ENCODE peak calls at places on chromosomes 7 and 10, in six cellular contexts. One of them, this sample, is unnamed.
A peak's percentile ranks its signal among the peaks of the same experiment; 100 is the strongest.

GRCh38 chr10:126042906-126043305 is 146.5 kb downstream of the FANK1 start:
- DNase-seq in GM12878: no peak
- DNase-seq in GM12891: no peak
- DNase-seq in K562: no peak
- DNase-seq in H1: no peak
- DNase-seq in HepG2: no peak
- DNase-seq in this sample: no peak

GRCh38 chr7:85890244-85890811 is 703.5 kb upstream of the SEMA3D start:
- DNase-seq in GM12878: no peak
- DNase-seq in GM12891: no peak
- DNase-seq in K562: no peak
- DNase-seq in H1: no peak
- DNase-seq in HepG2: peak; percentile 39
- DNase-seq in this sample: no peak

GRCh38 chr10:21069929-21070363 is 172.8 kb upstream of the NEBL start:
- DNase-seq in GM12878: no peak
- DNase-seq in GM12891: no peak
- DNase-seq in K562: no peak
- DNase-seq in H1: no peak
- DNase-seq in HepG2: no peak
- DNase-seq in this sample: no peak

GRCh38 chr7:24911213-24911603 is 68.8 kb downstream of the OSBPL3 start:
- DNase-seq in GM12878: peak; percentile 45
- DNase-seq in GM12891: no peak
- DNase-seq in K562: no peak
- DNase-seq in H1: no peak
- DNase-seq in HepG2: no peak
- DNase-seq in this sample: no peak

GRCh38 chr10:74704629-74705360 is 121.6 kb upstream of the KAT6B start:
- DNase-seq in GM12878: no peak
- DNase-seq in GM12891: no peak
- DNase-seq in K562: no peak
- DNase-seq in H1: no peak
- DNase-seq in HepG2: peak; percentile 26
- DNase-seq in this sample: no peak

GRCh38 chr7:147879116-147879750 is 711.3 kb upstream of the C7orf33 start:
- DNase-seq in GM12878: no peak
- DNase-seq in GM12891: no peak
- DNase-seq in K562: no peak
- DNase-seq in H1: no peak
- DNase-seq in HepG2: no peak
- DNase-seq in this sample: no peak

GRCh38 chr7:22866965-22867364 is 44.3 kb upstream of the TOMM7 start:
- DNase-seq in GM12878: no peak
- DNase-seq in GM12891: no peak
- DNase-seq in K562: no peak
- DNase-seq in H1: no peak
- DNase-seq in HepG2: no peak
- DNase-seq in this sample: no peak

GRCh38 chr7:2860627-2861133 is 16.6 kb upstream of the GNA12 start:
- DNase-seq in GM12878: no peak
- DNase-seq in GM12891: no peak
- DNase-seq in K562: no peak
- DNase-seq in H1: no peak
- DNase-seq in HepG2: peak; percentile 85
- DNase-seq in this sample: no peak

GRCh38 chr7:88291401-88292173 is 15.1 kb downstream of the STEAP4 start:
- DNase-seq in GM12878: no peak
- DNase-seq in GM12891: no peak
- DNase-seq in K562: no peak
- DNase-seq in H1: no peak
- DNase-seq in HepG2: no peak
- DNase-seq in this sample: no peak

GRCh38 chr10:52895066-52895465 is 122.5 kb upstream of the MBL2 start:
- DNase-seq in GM12878: no peak
- DNase-seq in GM12891: no peak
- DNase-seq in K562: no peak
- DNase-seq in H1: no peak
- DNase-seq in HepG2: no peak
- DNase-seq in this sample: no peak

GRCh38 chr7:141074162-141074989 is 512 bp downstream of the TMEM178B start:
- DNase-seq in GM12878: no peak
- DNase-seq in GM12891: peak; percentile 16
- DNase-seq in K562: no peak
- DNase-seq in H1: no peak
- DNase-seq in HepG2: no peak
- DNase-seq in this sample: no peak

GRCh38 chr10:60666221-60666620 is 112.1 kb upstream of the CDK1 start:
- DNase-seq in GM12878: no peak
- DNase-seq in GM12891: no peak
- DNase-seq in K562: no peak
- DNase-seq in H1: no peak
- DNase-seq in HepG2: no peak
- DNase-seq in this sample: no peak

GRCh38 chr10:113221756-113222168 is 271.7 kb downstream of the TCF7L2 start:
- DNase-seq in GM12878: no peak
- DNase-seq in GM12891: no peak
- DNase-seq in K562: no peak
- DNase-seq in H1: no peak
- DNase-seq in HepG2: no peak
- DNase-seq in this sample: no peak

GRCh38 chr7:49866910-49867309 is 93.5 kb downstream of the VWC2 start:
- DNase-seq in GM12878: no peak
- DNase-seq in GM12891: no peak
- DNase-seq in K562: no peak
- DNase-seq in H1: no peak
- DNase-seq in HepG2: no peak
- DNase-seq in this sample: no peak

GRCh38 chr7:1912472-1913289 is 242.6 kb downstream of the ELFN1 start:
- DNase-seq in GM12878: no peak
- DNase-seq in GM12891: no peak
- DNase-seq in K562: no peak
- DNase-seq in H1: no peak
- DNase-seq in HepG2: no peak
- DNase-seq in this sample: no peak

GRCh38 chr7:157612664-157613561 is 276.1 kb downstream of the DNAJB6 start:
- DNase-seq in GM12878: no peak
- DNase-seq in GM12891: peak; percentile 41
- DNase-seq in K562: no peak
- DNase-seq in H1: no peak
- DNase-seq in HepG2: no peak
- DNase-seq in this sample: no peak

GRCh38 chr10:131082201-131082850 is 229.2 kb downstream of the TCERG1L start:
- DNase-seq in GM12878: no peak
- DNase-seq in GM12891: no peak
- DNase-seq in K562: no peak
- DNase-seq in H1: no peak
- DNase-seq in HepG2: no peak
- DNase-seq in this sample: no peak

GRCh38 chr10:123578721-123579120 is 87.4 kb upstream of the GPR26 start:
- DNase-seq in GM12878: no peak
- DNase-seq in GM12891: no peak
- DNase-seq in K562: no peak
- DNase-seq in H1: no peak
- DNase-seq in HepG2: no peak
- DNase-seq in this sample: no peak

GRCh38 chr7:30562498-30562897 is 32.2 kb upstream of the GARS1 start:
- DNase-seq in GM12878: no peak
- DNase-seq in GM12891: no peak
- DNase-seq in K562: no peak
- DNase-seq in H1: no peak
- DNase-seq in HepG2: no peak
- DNase-seq in this sample: no peak

GRCh38 chr7:151249034-151249731 is 689 bp upstream of the SMARCD3 start:
- DNase-seq in GM12878: no peak
- DNase-seq in GM12891: no peak
- DNase-seq in K562: peak; percentile 63
- DNase-seq in H1: no peak
- DNase-seq in HepG2: no peak
- DNase-seq in this sample: no peak

GRCh38 chr10:51786684-51787035 is 87.3 kb upstream of the CSTF2T start:
- DNase-seq in GM12878: no peak
- DNase-seq in GM12891: no peak
- DNase-seq in K562: no peak
- DNase-seq in H1: no peak
- DNase-seq in HepG2: no peak
- DNase-seq in this sample: no peak

GRCh38 chr10:72421895-72422540 is 67.3 kb upstream of the DNAJB12 start:
- DNase-seq in GM12878: no peak
- DNase-seq in GM12891: no peak
- DNase-seq in K562: no peak
- DNase-seq in H1: no peak
- DNase-seq in HepG2: no peak
- DNase-seq in this sample: no peak

GRCh38 chr7:83791737-83792136 is 142.8 kb upstream of the SEMA3E start:
- DNase-seq in GM12878: no peak
- DNase-seq in GM12891: no peak
- DNase-seq in K562: no peak
- DNase-seq in H1: no peak
- DNase-seq in HepG2: no peak
- DNase-seq in this sample: no peak

GRCh38 chr7:1846331-1847065 is 176.4 kb downstream of the ELFN1 start:
- DNase-seq in GM12878: no peak
- DNase-seq in GM12891: no peak
- DNase-seq in K562: no peak
- DNase-seq in H1: no peak
- DNase-seq in HepG2: no peak
- DNase-seq in this sample: no peak

GRCh38 chr10:131320860-131321604 is 9.5 kb upstream of the TCERG1L start:
- DNase-seq in GM12878: no peak
- DNase-seq in GM12891: no peak
- DNase-seq in K562: no peak
- DNase-seq in H1: no peak
- DNase-seq in HepG2: no peak
- DNase-seq in this sample: no peak

GRCh38 chr7:51316666-51317581 is at the start of gene COBL:
- DNase-seq in GM12878: no peak
- DNase-seq in GM12891: no peak
- DNase-seq in K562: peak; percentile 77
- DNase-seq in H1: no peak
- DNase-seq in HepG2: no peak
- DNase-seq in this sample: no peak

GRCh38 chr7:96088579-96088978 is 233.3 kb downstream of the SLC25A13 start:
- DNase-seq in GM12878: no peak
- DNase-seq in GM12891: no peak
- DNase-seq in K562: no peak
- DNase-seq in H1: no peak
- DNase-seq in HepG2: no peak
- DNase-seq in this sample: no peak

GRCh38 chr7:100132697-100133137 is 6.0 kb downstream of the MBLAC1 start:
- DNase-seq in GM12878: no peak
- DNase-seq in GM12891: no peak
- DNase-seq in K562: peak; percentile 76
- DNase-seq in H1: no peak
- DNase-seq in HepG2: peak; percentile 57
- DNase-seq in this sample: peak; percentile 70
- TF ChIP-seq POLR2AphosphoS5 in GM12878: no peak
- TF ChIP-seq POLR2AphosphoS5 in GM12891: no peak
- TF ChIP-seq POLR2AphosphoS5 in K562: no peak
- TF ChIP-seq POLR2AphosphoS5 in H1: no peak
- TF ChIP-seq POLR2AphosphoS5 in HepG2: no peak
- TF ChIP-seq POLR2AphosphoS5 in this sample: no peak

DNA sequence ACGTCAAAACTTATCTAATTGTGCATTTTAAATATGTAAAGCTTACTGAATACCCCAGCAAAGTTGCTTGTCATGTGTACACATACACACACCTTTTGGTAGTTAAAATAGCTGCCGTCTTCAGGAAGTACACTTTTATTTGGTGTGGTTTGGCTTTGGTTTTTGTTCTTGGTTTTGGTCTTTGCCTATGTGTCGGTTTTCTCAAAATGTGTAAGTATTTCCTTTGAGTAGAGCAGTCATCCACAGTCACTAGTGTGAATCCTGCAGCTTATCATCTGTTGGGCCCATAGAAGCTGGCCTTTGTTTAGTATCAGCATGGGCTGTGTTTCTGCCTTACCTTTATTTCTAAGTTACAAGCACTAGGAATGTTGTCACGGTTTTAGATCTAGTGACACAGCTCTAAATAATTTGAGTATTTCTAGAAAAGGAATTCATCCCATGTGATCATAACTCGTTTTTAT is 35.3 kb downstream of the NET1 start:
- DNase-seq in GM12878: peak; percentile 67
- DNase-seq in GM12891: no peak
- DNase-seq in K562: no peak
- DNase-seq in H1: no peak
- DNase-seq in HepG2: no peak
- DNase-seq in this sample: no peak
- TF ChIP-seq POLR2A in GM12878: no peak
- TF ChIP-seq POLR2A in GM12891: no peak
- TF ChIP-seq POLR2A in K562: peak; percentile 41
- TF ChIP-seq POLR2A in H1: no peak
- TF ChIP-seq POLR2A in HepG2: no peak
- TF ChIP-seq POLR2A in this sample: no peak

GRCh38 chr7:47814905-47815613 is 133.2 kb downstream of the PKD1L1 start:
- DNase-seq in GM12878: no peak
- DNase-seq in GM12891: no peak
- DNase-seq in K562: no peak
- DNase-seq in H1: peak; percentile 29
- DNase-seq in HepG2: no peak
- DNase-seq in this sample: no peak

GRCh38 chr7:47815867-47816266 is 132.4 kb downstream of the PKD1L1 start:
- DNase-seq in GM12878: no peak
- DNase-seq in GM12891: no peak
- DNase-seq in K562: no peak
- DNase-seq in H1: no peak
- DNase-seq in HepG2: no peak
- DNase-seq in this sample: no peak

GRCh38 chr7:47819054-47819920 is 129.0 kb downstream of the PKD1L1 start:
- DNase-seq in GM12878: peak; percentile 15
- DNase-seq in GM12891: peak; percentile 41
- DNase-seq in K562: peak; percentile 54
- DNase-seq in H1: no peak
- DNase-seq in HepG2: peak; percentile 70
- DNase-seq in this sample: no peak

GRCh38 chr7:47817922-47818321 is 130.3 kb downstream of the PKD1L1 start:
- DNase-seq in GM12878: no peak
- DNase-seq in GM12891: no peak
- DNase-seq in K562: no peak
- DNase-seq in H1: no peak
- DNase-seq in HepG2: no peak
- DNase-seq in this sample: no peak

DNA sequence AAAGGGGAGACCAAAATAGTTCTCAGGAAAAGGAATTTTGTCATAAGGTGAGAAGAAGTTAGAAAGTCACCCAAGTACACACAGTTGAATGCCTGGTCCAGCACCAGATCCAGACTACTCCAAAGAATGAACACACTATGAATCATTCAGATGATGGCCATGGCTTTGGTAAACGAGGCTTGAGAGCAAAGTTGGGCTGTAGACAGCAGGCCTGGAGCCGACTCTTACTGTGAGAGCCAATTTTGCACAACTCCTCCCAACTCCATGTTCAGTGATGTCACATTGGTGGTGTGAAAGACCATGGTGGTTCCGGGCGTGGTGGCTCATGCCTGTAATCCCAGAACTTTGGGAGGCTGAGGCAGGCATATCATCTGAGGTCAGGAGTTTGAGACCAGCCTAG is 131.6 kb downstream of the PKD1L1 start:
- DNase-seq in GM12878: no peak
- DNase-seq in GM12891: no peak
- DNase-seq in K562: no peak
- DNase-seq in H1: no peak
- DNase-seq in HepG2: peak; percentile 35
- DNase-seq in this sample: no peak
- TF ChIP-seq TAF1 in GM12878: no peak
- TF ChIP-seq TAF1 in GM12891: no peak
- TF ChIP-seq TAF1 in K562: no peak
- TF ChIP-seq TAF1 in H1: no peak
- TF ChIP-seq TAF1 in HepG2: no peak
- TF ChIP-seq TAF1 in this sample: no peak

GRCh38 chr10:3780766-3781457 is 4.1 kb downstream of the KLF6 start:
- DNase-seq in GM12878: no peak
- DNase-seq in GM12891: no peak
- DNase-seq in K562: no peak
- DNase-seq in H1: no peak
- DNase-seq in HepG2: no peak
- DNase-seq in this sample: no peak
- TF ChIP-seq POLR2AphosphoS5 in GM12878: peak; percentile 53
- TF ChIP-seq POLR2AphosphoS5 in GM12891: no peak
- TF ChIP-seq POLR2AphosphoS5 in K562: no peak
- TF ChIP-seq POLR2AphosphoS5 in H1: no peak
- TF ChIP-seq POLR2AphosphoS5 in HepG2: no peak
- TF ChIP-seq POLR2AphosphoS5 in this sample: no peak